ENCODE peak calls at places on chromosomes 4 and X, in seven cellular contexts. X is lower leg skin; C is CD8-positive, alpha-beta T cell; Z is cardiac fibroblast; Q is PC-9; T is AG04450; N is PC-3. A is an unnamed sample.
A peak's percentile ranks its signal among the peaks of the same experiment; 100 is the strongest.

GRCh38 chrX:43559643-43560042 is 96.5 kb upstream of the MAOA start:
- DNase-seq in X (peak; percentile 21), C (peak; percentile 58), Z (peak; percentile 58), Q (peak; percentile 4), T (no peak), N (peak; percentile 67), A (peak; percentile 46)

GRCh38 chr4:127870688-127871087 is 10.0 kb upstream of the PLK4 start:
- DNase-seq in X (no peak), C (no peak), Z (peak; percentile 64), Q (peak; percentile 19), T (peak; percentile 38), N (peak; percentile 55), A (no peak)

GRCh38 chr4:6932475-6932874 is 22.8 kb downstream of the TBC1D14 start:
- DNase-seq in X (no peak), C (no peak), Z (no peak), Q (no peak), T (no peak), N (no peak), A (no peak)

GRCh38 chrX:13254076-13254785 is 65.6 kb downstream of the ATXN3L start:
- DNase-seq in X (no peak), C (no peak), Z (peak; percentile 70), Q (peak; percentile 21), T (no peak), N (peak; percentile 15), A (peak; percentile 52)

GRCh38 chr4:54099959-54100606 is at the start of gene GSX2:
- DNase-seq in X (no peak), C (no peak), Z (no peak), Q (no peak), T (no peak), N (no peak), A (no peak)

GRCh38 chr4:91288702-91289311 is 1015.0 kb upstream of the GRID2 start:
- DNase-seq in X (no peak), C (no peak), Z (no peak), Q (no peak), T (no peak), N (no peak), A (peak; percentile 60)

GRCh38 chr4:98963538-98964433 is 31.7 kb upstream of the METAP1 start:
- DNase-seq in X (no peak), C (no peak), Z (peak; percentile 13), Q (no peak), T (no peak), N (peak; percentile 23), A (no peak)

GRCh38 chr4:141609243-141609642 is 27.1 kb upstream of the IL15 start:
- DNase-seq in X (no peak), C (no peak), Z (no peak), Q (no peak), T (no peak), N (peak; percentile 40), A (peak; percentile 65)

GRCh38 chr4:151952711-151953254 is 192.0 kb upstream of the GATB start:
- DNase-seq in X (no peak), C (no peak), Z (no peak), Q (no peak), T (no peak), N (no peak), A (no peak)

GRCh38 chr4:173130671-173131070 is 37.9 kb upstream of the GALNT7 start:
- DNase-seq in X (no peak), C (no peak), Z (no peak), Q (no peak), T (no peak), N (no peak), A (no peak)

GRCh38 chr4:173181769-173182374 is 13.3 kb downstream of the GALNT7 start:
- DNase-seq in X (no peak), C (no peak), Z (peak; percentile 81), Q (no peak), T (no peak), N (peak; percentile 77), A (no peak)

GRCh38 chr4:169603312-169603711 is 9.1 kb downstream of the NEK1 start:
- DNase-seq in X (no peak), C (no peak), Z (no peak), Q (no peak), T (no peak), N (no peak), A (no peak)

GRCh38 chr4:19239565-19239964 is 1012.1 kb upstream of the SLIT2 start:
- DNase-seq in X (no peak), C (no peak), Z (peak; percentile 76), Q (no peak), T (no peak), N (peak; percentile 81), A (no peak)

GRCh38 chrX:143788265-143788664 is 67.7 kb upstream of the SPANXN2 start:
- DNase-seq in X (no peak), C (no peak), Z (peak; percentile 55), Q (no peak), T (no peak), N (peak; percentile 63), A (no peak)

GRCh38 chrX:148043456-148043855 is 62.3 kb downstream of the FMR1NB start:
- DNase-seq in X (no peak), C (no peak), Z (peak; percentile 50), Q (no peak), T (no peak), N (peak; percentile 1), A (no peak)

GRCh38 chr4:184343400-184344177 is 125.9 kb upstream of the ENPP6 start:
- DNase-seq in X (peak; percentile 62), C (peak; percentile 67), Z (peak; percentile 78), Q (peak; percentile 63), T (peak; percentile 27), N (peak; percentile 73), A (peak; percentile 87)

DNA sequence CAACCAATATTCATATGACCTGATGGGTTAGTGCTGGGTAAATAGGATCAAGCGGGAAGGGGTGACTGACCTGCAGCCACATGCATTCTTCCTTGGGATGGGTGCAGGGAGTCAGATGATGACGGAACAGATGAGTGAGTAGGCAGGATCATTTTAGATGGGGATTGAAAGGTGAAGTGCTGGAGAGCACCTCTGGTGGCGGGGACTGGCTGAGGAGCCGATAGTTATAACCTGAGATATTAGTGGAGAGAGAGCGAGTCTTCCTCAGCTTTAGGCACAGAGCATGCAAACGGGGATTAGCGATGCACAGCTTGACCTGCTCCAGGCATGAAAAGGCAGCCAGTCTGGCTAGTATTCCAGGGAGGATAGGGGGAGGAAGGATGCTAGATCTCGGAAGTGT is 99.1 kb downstream of the AFF1 start:
- DNase-seq in X (no peak), C (no peak), Z (no peak), Q (no peak), T (no peak), N (no peak), A (no peak)
- H3K4me3 ChIP-seq in X (no peak overlapping the region), C (no peak overlapping the region), Z (no peak overlapping the region), Q (no peak overlapping the region), T (no peak overlapping the region), N (no peak overlapping the region), A (no peak overlapping the region)

GRCh38 chr4:168522829-168523228 is 26.0 kb downstream of the PALLD start:
- DNase-seq in X (no peak), C (no peak), Z (no peak), Q (no peak), T (no peak), N (no peak), A (no peak)

GRCh38 chr4:168527560-168527959 is 30.7 kb downstream of the PALLD start:
- DNase-seq in X (no peak), C (no peak), Z (no peak), Q (no peak), T (no peak), N (no peak), A (no peak)

GRCh38 chr4:168522371-168522770 is 25.5 kb downstream of the PALLD start:
- DNase-seq in X (no peak), C (no peak), Z (no peak), Q (no peak), T (no peak), N (no peak), A (no peak)

GRCh38 chr4:168524006-168524405 is 27.2 kb downstream of the PALLD start:
- DNase-seq in X (no peak), C (no peak), Z (peak; percentile 92), Q (no peak), T (peak; percentile 62), N (peak; percentile 73), A (no peak)

DNA sequence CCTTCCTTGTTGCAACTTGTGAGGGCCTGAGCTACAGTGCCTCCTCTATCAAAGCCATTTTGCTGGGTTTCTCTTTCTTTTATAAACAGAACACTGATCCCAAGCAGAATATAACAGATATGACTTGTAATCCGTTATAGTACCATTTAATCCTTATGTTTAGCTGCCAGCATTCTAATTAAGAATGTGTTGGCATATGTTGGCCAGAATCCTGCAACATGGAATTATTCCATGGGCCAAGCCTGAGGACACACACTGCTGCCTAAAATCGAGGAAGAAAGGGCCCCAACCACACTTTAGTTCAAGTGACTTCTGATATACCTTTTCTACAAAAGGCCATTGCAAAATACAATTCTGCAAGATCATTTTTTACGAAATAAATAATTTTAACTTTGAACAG is 28.0 kb downstream of the PALLD start:
- DNase-seq in X (no peak), C (no peak), Z (no peak), Q (no peak), T (no peak), N (no peak), A (no peak)
- TF ChIP-seq CTCF in X (no peak), C (no peak), Z (no peak), Q (no peak), T (no peak), N (no peak), A (no peak)

GRCh38 chrX:65668362-65669310 is 1.2 kb downstream of the MSN start:
- DNase-seq in X (peak; percentile 53), C (peak; percentile 73), Z (peak; percentile 90), Q (peak; percentile 63), T (no peak), N (peak; percentile 87), A (peak; percentile 37)

GRCh38 chrX:65667503-65668355 is at the start of gene MSN:
- DNase-seq in X (peak; percentile 62), C (peak; percentile 82), Z (peak; percentile 62), Q (peak; percentile 76), T (no peak), N (peak; percentile 66), A (peak; percentile 64)

GRCh38 chrX:65671286-65671685 is 3.8 kb downstream of the MSN start:
- DNase-seq in X (no peak), C (no peak), Z (no peak), Q (no peak), T (no peak), N (no peak), A (no peak)

GRCh38 chrX:65671966-65672365 is 4.5 kb downstream of the MSN start:
- DNase-seq in X (no peak), C (no peak), Z (peak; percentile 51), Q (no peak), T (no peak), N (no peak), A (no peak)

GRCh38 chrX:65667157-65667502 is 324 bp upstream of the MSN start:
- DNase-seq in X (no peak), C (no peak), Z (no peak), Q (no peak), T (no peak), N (no peak), A (no peak)
- H3K4me3 ChIP-seq in X (no peak overlapping the region), C (no peak overlapping the region), Z (no peak overlapping the region), Q (peak overlapping the region; percentile 79), T (no peak overlapping the region), N (no peak overlapping the region), A (no peak overlapping the region)

DNA sequence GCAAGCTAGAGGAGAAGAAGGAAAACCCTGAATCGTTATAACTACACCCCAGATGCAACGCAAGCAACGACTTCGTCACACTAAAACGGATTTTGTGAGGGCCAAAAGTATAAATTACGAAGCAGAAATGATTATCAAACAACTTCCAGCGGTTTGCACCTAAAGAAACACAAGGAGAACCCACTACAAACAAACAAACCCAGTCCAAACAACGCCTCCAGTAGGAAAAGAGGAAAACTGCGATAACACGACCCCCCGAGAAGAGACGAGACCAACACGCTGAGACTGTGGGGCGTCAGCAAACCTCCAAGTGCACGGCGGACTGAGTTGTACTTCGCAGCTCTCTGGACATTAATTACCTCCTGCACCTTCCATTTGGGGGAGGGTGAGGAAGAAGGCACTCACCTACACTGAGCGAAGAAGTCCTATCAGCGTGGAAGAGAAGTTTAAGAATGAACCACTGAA is at the start of gene MAB21L2:
- DNase-seq in X (no peak), C (no peak), Z (peak; percentile 18), Q (no peak), T (no peak), N (no peak), A (no peak)
- TF ChIP-seq CTCF in X (no peak), C (no peak), Z (no peak), Q (no peak), T (no peak), N (no peak), A (no peak)